ENCODE peak calls at places on chromosomes 5 and 9, in seven cellular contexts. One of them, this sample, is unnamed.

GRCh38 chr5:72314571-72315172 is 5.4 kb downstream of the MRPS27 start:
- DNase-seq in SK-N-SH: peak
- DNase-seq in H1: no peak
- DNase-seq in HCT116: no peak
- DNase-seq in HepG2: peak
- DNase-seq in GM12878: no peak
- DNase-seq in K562: no peak
- DNase-seq in this sample: no peak

GRCh38 chr5:14322437-14323187 is 179.5 kb downstream of the TRIO start:
- DNase-seq in H1: no peak
- DNase-seq in HepG2: no peak
- DNase-seq in SK-N-SH: no peak
- DNase-seq in HCT116: no peak
- DNase-seq in GM12878: no peak
- DNase-seq in K562: no peak
- DNase-seq in this sample: no peak

GRCh38 chr5:173919443-173919842 is 31.3 kb downstream of the CPEB4 start:
- DNase-seq in H1: no peak
- DNase-seq in HCT116: no peak
- DNase-seq in SK-N-SH: no peak
- DNase-seq in HepG2: peak
- DNase-seq in GM12878: no peak
- DNase-seq in K562: no peak
- DNase-seq in this sample: peak

GRCh38 chr5:173265433-173265832 is 30.4 kb upstream of the NKX2-5 start:
- DNase-seq in SK-N-SH: no peak
- DNase-seq in HCT116: no peak
- DNase-seq in H1: no peak
- DNase-seq in GM12878: no peak
- DNase-seq in K562: no peak
- DNase-seq in HepG2: peak
- DNase-seq in this sample: no peak

GRCh38 chr5:27682600-27682999 is 644.2 kb upstream of the CDH9 start:
- DNase-seq in HCT116: no peak
- DNase-seq in GM12878: no peak
- DNase-seq in H1: peak
- DNase-seq in SK-N-SH: no peak
- DNase-seq in HepG2: peak
- DNase-seq in K562: no peak
- DNase-seq in this sample: no peak

GRCh38 chr5:60386398-60386797 is 313.6 kb downstream of the DEPDC1B start:
- DNase-seq in SK-N-SH: peak
- DNase-seq in GM12878: no peak
- DNase-seq in HCT116: no peak
- DNase-seq in HepG2: no peak
- DNase-seq in K562: no peak
- DNase-seq in H1: no peak
- DNase-seq in this sample: no peak

GRCh38 chr9:806285-807156 is 35.0 kb upstream of the DMRT1 start:
- DNase-seq in K562: no peak
- DNase-seq in GM12878: peak
- DNase-seq in HCT116: no peak
- DNase-seq in SK-N-SH: peak
- DNase-seq in H1: no peak
- DNase-seq in HepG2: peak
- DNase-seq in this sample: peak

GRCh38 chr5:93675458-93676450 is 65.6 kb downstream of the POU5F2 start:
- DNase-seq in K562: no peak
- DNase-seq in GM12878: no peak
- DNase-seq in SK-N-SH: no peak
- DNase-seq in HepG2: no peak
- DNase-seq in HCT116: no peak
- DNase-seq in H1: no peak
- DNase-seq in this sample: no peak

GRCh38 chr9:27491164-27491563 is 32.9 kb upstream of the IFNK start:
- DNase-seq in GM12878: peak
- DNase-seq in K562: no peak
- DNase-seq in H1: no peak
- DNase-seq in HepG2: no peak
- DNase-seq in SK-N-SH: no peak
- DNase-seq in HCT116: no peak
- DNase-seq in this sample: no peak

GRCh38 chr9:36275060-36275459 is 16.8 kb upstream of the GNE start:
- DNase-seq in K562: no peak
- DNase-seq in H1: no peak
- DNase-seq in HepG2: no peak
- DNase-seq in SK-N-SH: no peak
- DNase-seq in HCT116: no peak
- DNase-seq in GM12878: no peak
- DNase-seq in this sample: no peak

GRCh38 chr9:69945671-69946141 is 97.9 kb upstream of the MAMDC2 start:
- DNase-seq in SK-N-SH: no peak
- DNase-seq in H1: no peak
- DNase-seq in K562: no peak
- DNase-seq in HepG2: no peak
- DNase-seq in HCT116: no peak
- DNase-seq in GM12878: no peak
- DNase-seq in this sample: no peak

GRCh38 chr9:132181796-132182521 is 20.1 kb downstream of the NTNG2 start:
- DNase-seq in SK-N-SH: peak
- DNase-seq in H1: no peak
- DNase-seq in K562: no peak
- DNase-seq in GM12878: no peak
- DNase-seq in HepG2: no peak
- DNase-seq in HCT116: no peak
- DNase-seq in this sample: no peak

GRCh38 chr5:89041249-89041808 is 158.3 kb upstream of the MEF2C start:
- DNase-seq in GM12878: no peak
- DNase-seq in HCT116: no peak
- DNase-seq in HepG2: no peak
- DNase-seq in K562: no peak
- DNase-seq in H1: no peak
- DNase-seq in SK-N-SH: no peak
- DNase-seq in this sample: no peak

GRCh38 chr9:70805953-70806352 is 315.5 kb downstream of the TRPM3 start:
- DNase-seq in HCT116: no peak
- DNase-seq in K562: no peak
- DNase-seq in HepG2: no peak
- DNase-seq in H1: no peak
- DNase-seq in GM12878: no peak
- DNase-seq in SK-N-SH: no peak
- DNase-seq in this sample: no peak

GRCh38 chr5:54533541-54534179 is 16.1 kb downstream of the SNX18 start:
- DNase-seq in SK-N-SH: no peak
- DNase-seq in HepG2: no peak
- DNase-seq in HCT116: no peak
- DNase-seq in GM12878: no peak
- DNase-seq in H1: no peak
- DNase-seq in K562: no peak
- DNase-seq in this sample: no peak

GRCh38 chr9:128992995-128993394 is 35.1 kb downstream of the SH3GLB2 start:
- DNase-seq in GM12878: no peak
- DNase-seq in HCT116: no peak
- DNase-seq in H1: no peak
- DNase-seq in K562: no peak
- DNase-seq in SK-N-SH: no peak
- DNase-seq in HepG2: no peak
- DNase-seq in this sample: no peak

GRCh38 chr5:40904205-40904993 is 4.9 kb upstream of the C7 start:
- DNase-seq in GM12878: peak
- DNase-seq in HCT116: peak
- DNase-seq in K562: peak
- DNase-seq in HepG2: peak
- DNase-seq in H1: peak
- DNase-seq in SK-N-SH: peak
- DNase-seq in this sample: peak

GRCh38 chr5:28117273-28118065 is 1079.1 kb upstream of the CDH9 start:
- DNase-seq in K562: no peak
- DNase-seq in GM12878: no peak
- DNase-seq in H1: no peak
- DNase-seq in HCT116: no peak
- DNase-seq in HepG2: no peak
- DNase-seq in SK-N-SH: no peak
- DNase-seq in this sample: no peak

GRCh38 chr5:54909911-54910870 is 75.2 kb downstream of the ESM1 start:
- DNase-seq in HCT116: no peak
- DNase-seq in HepG2: no peak
- DNase-seq in SK-N-SH: no peak
- DNase-seq in GM12878: no peak
- DNase-seq in K562: no peak
- DNase-seq in H1: no peak
- DNase-seq in this sample: no peak

GRCh38 chr5:60677831-60678664 is 21.9 kb downstream of the DEPDC1B start:
- DNase-seq in HCT116: no peak
- DNase-seq in GM12878: peak
- DNase-seq in H1: no peak
- DNase-seq in SK-N-SH: peak
- DNase-seq in HepG2: peak
- DNase-seq in K562: peak
- DNase-seq in this sample: no peak

GRCh38 chr5:171893290-171893890 is 107.8 kb downstream of the SMIM23 start:
- DNase-seq in H1: no peak
- DNase-seq in SK-N-SH: no peak
- DNase-seq in HCT116: no peak
- DNase-seq in HepG2: no peak
- DNase-seq in K562: no peak
- DNase-seq in GM12878: no peak
- DNase-seq in this sample: no peak

GRCh38 chr9:101093620-101094019 is 65.1 kb downstream of the PLPPR1 start:
- DNase-seq in GM12878: no peak
- DNase-seq in K562: no peak
- DNase-seq in SK-N-SH: no peak
- DNase-seq in H1: no peak
- DNase-seq in HepG2: peak
- DNase-seq in HCT116: no peak
- DNase-seq in this sample: no peak

GRCh38 chr5:94618029-94618492 is 343 bp downstream of the KIAA0825 start:
- DNase-seq in GM12878: no peak
- DNase-seq in HepG2: peak
- DNase-seq in HCT116: peak
- DNase-seq in H1: no peak
- DNase-seq in SK-N-SH: peak
- DNase-seq in K562: peak
- DNase-seq in this sample: no peak

GRCh38 chr9:19470981-19471650 is 62.3 kb downstream of the ACER2 start:
- DNase-seq in H1: no peak
- DNase-seq in HepG2: no peak
- DNase-seq in SK-N-SH: no peak
- DNase-seq in K562: no peak
- DNase-seq in HCT116: no peak
- DNase-seq in GM12878: no peak
- DNase-seq in this sample: no peak
- H3K27ac ChIP-seq in H1: no peak
- H3K27ac ChIP-seq in HepG2: no peak
- H3K27ac ChIP-seq in SK-N-SH: no peak
- H3K27ac ChIP-seq in K562: no peak
- H3K27ac ChIP-seq in HCT116: no peak
- H3K27ac ChIP-seq in GM12878: no peak
- H3K27ac ChIP-seq in this sample: no peak

GRCh38 chr5:865771-866170 is 15.0 kb upstream of the ZDHHC11 start:
- DNase-seq in K562: peak
- DNase-seq in HepG2: no peak
- DNase-seq in H1: no peak
- DNase-seq in GM12878: no peak
- DNase-seq in HCT116: no peak
- DNase-seq in SK-N-SH: no peak
- DNase-seq in this sample: no peak
- TF ChIP-seq SIN3A in K562: no peak
- TF ChIP-seq SIN3A in HepG2: no peak
- TF ChIP-seq SIN3A in H1: no peak
- TF ChIP-seq SIN3A in GM12878: no peak
- TF ChIP-seq SIN3A in HCT116: no peak
- TF ChIP-seq SIN3A in SK-N-SH: no peak
- TF ChIP-seq SIN3A in this sample: no peak

DNA sequence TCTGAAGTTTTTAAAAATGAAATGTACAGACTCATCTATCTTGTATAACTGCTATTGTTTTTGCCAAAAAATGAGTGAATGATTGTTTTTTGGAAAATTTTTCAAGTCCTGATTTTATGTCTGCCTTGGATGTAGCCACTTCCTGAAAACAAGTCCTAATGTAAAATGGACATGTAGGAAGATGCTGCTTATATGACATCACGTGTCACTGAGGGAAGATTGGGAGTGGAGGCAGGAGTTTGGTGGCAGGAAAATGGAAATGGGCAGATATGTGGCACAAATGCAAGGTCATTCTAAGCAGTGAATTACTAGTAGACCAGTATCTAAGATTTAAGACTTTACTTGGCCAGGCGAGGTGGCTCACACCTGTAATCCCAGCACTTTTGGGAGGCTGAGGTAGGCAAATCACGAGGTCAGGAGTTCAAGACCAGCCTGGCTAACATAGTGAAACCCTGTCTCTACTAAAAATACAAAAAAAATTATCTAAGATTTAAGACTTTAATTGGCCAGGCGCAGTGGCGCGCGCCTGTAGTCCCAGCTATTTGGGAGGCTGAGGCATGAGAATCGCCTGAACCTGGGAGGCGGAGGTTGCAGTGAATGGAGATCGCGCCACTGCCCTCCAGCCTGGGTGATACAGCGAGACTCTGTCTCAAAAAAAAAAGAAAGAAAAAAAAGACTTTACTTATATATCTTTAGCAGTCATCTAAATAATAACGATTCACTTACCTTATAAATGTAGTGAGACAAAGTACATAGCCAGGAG is 3.4 kb downstream of the DAPK1 start:
- DNase-seq in K562: no peak
- DNase-seq in SK-N-SH: no peak
- DNase-seq in GM12878: no peak
- DNase-seq in H1: no peak
- DNase-seq in HepG2: no peak
- DNase-seq in HCT116: no peak
- DNase-seq in this sample: no peak
- H3K27ac ChIP-seq in K562: no peak
- H3K27ac ChIP-seq in SK-N-SH: no peak
- H3K27ac ChIP-seq in GM12878: peak
- H3K27ac ChIP-seq in H1: no peak
- H3K27ac ChIP-seq in HepG2: no peak
- H3K27ac ChIP-seq in HCT116: no peak
- H3K27ac ChIP-seq in this sample: no peak

GRCh38 chr9:136942881-136943230 is 1.7 kb downstream of the FBXW5 start:
- DNase-seq in HepG2: no peak
- DNase-seq in SK-N-SH: no peak
- DNase-seq in H1: no peak
- DNase-seq in HCT116: no peak
- DNase-seq in K562: no peak
- DNase-seq in GM12878: no peak
- DNase-seq in this sample: no peak

GRCh38 chr9:136944094-136944518 is 432 bp downstream of the FBXW5 start:
- DNase-seq in SK-N-SH: peak
- DNase-seq in GM12878: no peak
- DNase-seq in K562: no peak
- DNase-seq in HepG2: no peak
- DNase-seq in H1: peak
- DNase-seq in HCT116: no peak
- DNase-seq in this sample: no peak

GRCh38 chr9:136942112-136942880 is 2.2 kb downstream of the FBXW5 start:
- DNase-seq in K562: peak
- DNase-seq in HepG2: no peak
- DNase-seq in GM12878: no peak
- DNase-seq in H1: no peak
- DNase-seq in HCT116: no peak
- DNase-seq in SK-N-SH: no peak
- DNase-seq in this sample: no peak

GRCh38 chr9:136944519-136945332 is at the start of the genes C8G and FBXW5:
- DNase-seq in GM12878: peak
- DNase-seq in HCT116: peak
- DNase-seq in SK-N-SH: peak
- DNase-seq in HepG2: peak
- DNase-seq in K562: peak
- DNase-seq in H1: peak
- DNase-seq in this sample: peak

GRCh38 chr9:136943291-136944093 is 1.0 kb downstream of the FBXW5 start:
- DNase-seq in HepG2: no peak
- DNase-seq in GM12878: no peak
- DNase-seq in HCT116: no peak
- DNase-seq in K562: peak
- DNase-seq in H1: peak
- DNase-seq in SK-N-SH: peak
- DNase-seq in this sample: no peak
- TF ChIP-seq SIN3A in HepG2: no peak
- TF ChIP-seq SIN3A in GM12878: no peak
- TF ChIP-seq SIN3A in HCT116: no peak
- TF ChIP-seq SIN3A in K562: peak
- TF ChIP-seq SIN3A in H1: peak
- TF ChIP-seq SIN3A in SK-N-SH: peak
- TF ChIP-seq SIN3A in this sample: no peak

This sample was measured in Panc1.